ENCODE peak calls at places on chromosome 5, in four cellular contexts. J is GM23338, E is T-helper 2 cell, U is midbrain. W is an unnamed sample.

GRCh38 chr5:5490774-5491347 is 68.4 kb downstream of the ICE1 start:
- DNase-seq in J (no peak), E (no peak), U (no peak), W (no peak)

GRCh38 chr5:20223451-20223850 is 235.5 kb upstream of the CDH18 start:
- DNase-seq in J (no peak), E (no peak), U (no peak), W (no peak)

GRCh38 chr5:1033606-1034420 is 25.2 kb downstream of the NKD2 start:
- DNase-seq in J (no peak), E (no peak), U (no peak), W (no peak)

GRCh38 chr5:134133995-134134541 is 19.6 kb downstream of the TCF7 start:
- DNase-seq in J (no peak), E (peak), U (peak), W (no peak)

GRCh38 chr5:53436480-53437191 is 43.8 kb upstream of the FST start:
- DNase-seq in J (no peak), E (no peak), U (no peak), W (no peak)

GRCh38 chr5:118007262-118007661 is 981.1 kb downstream of the DTWD2 start:
- DNase-seq in J (no peak), E (no peak), U (no peak), W (no peak)

GRCh38 chr5:72330712-72331111 is 10.5 kb downstream of the PTCD2 start:
- DNase-seq in J (no peak), E (no peak), U (no peak), W (no peak)

GRCh38 chr5:103840600-103840999 is 278.0 kb upstream of the NUDT12 start:
- DNase-seq in J (no peak), E (no peak), U (no peak), W (no peak)

GRCh38 chr5:149939572-149939971 is 5.0 kb downstream of the PDE6A start:
- DNase-seq in J (no peak), E (no peak), U (no peak), W (no peak)

GRCh38 chr5:181053760-181054122 is 13.7 kb downstream of the BTNL9 start:
- DNase-seq in J (peak), E (no peak), U (no peak), W (no peak)

GRCh38 chr5:52831776-52832511 is 44.2 kb downstream of the ITGA1 start:
- DNase-seq in J (no peak), E (no peak), U (no peak), W (no peak)

GRCh38 chr5:113510836-113511451 is 2.5 kb upstream of the YTHDC2 start:
- DNase-seq in J (no peak), E (no peak), U (no peak), W (no peak)

GRCh38 chr5:132485641-132486317 is 4.8 kb downstream of the IRF1 start:
- DNase-seq in J (no peak), E (no peak), U (no peak), W (no peak)

GRCh38 chr5:68950111-68950510 is 143.7 kb upstream of the SLC30A5 start:
- DNase-seq in J (no peak), E (no peak), U (no peak), W (no peak)

GRCh38 chr5:88740604-88741003 is 142.4 kb downstream of the MEF2C start:
- DNase-seq in J (no peak), E (no peak), U (no peak), W (no peak)

GRCh38 chr5:37836173-37837100 is 3.4 kb downstream of the GDNF start:
- DNase-seq in J (peak), E (no peak), U (peak), W (no peak)

GRCh38 chr5:157603333-157604190 is 28.0 kb upstream of the ADAM19 start:
- DNase-seq in J (no peak), E (peak), U (no peak), W (no peak)

GRCh38 chr5:95620030-95620869 is at the start of gene GPR150:
- DNase-seq in J (peak), E (peak), U (no peak), W (no peak)

GRCh38 chr5:83586874-83587776 is 115.6 kb downstream of the VCAN start:
- DNase-seq in J (no peak), E (no peak), U (no peak), W (no peak)